ENCODE peak calls at places on chromosomes 13 and 19, in four cellular contexts. One of them, this sample, is unnamed.

GRCh38 chr19:12784394-12784870 is 6.9 kb upstream of the JUNB start:
- DNase-seq in stimulated activated CD4-positive, alpha-beta T cell treated with anti-CD3 and anti-CD28 coated beads, TNF-alpha, amount 100 ng/mL, for 4 hours: no peak
- DNase-seq in cortex of kidney: no peak
- DNase-seq in hypothalamus: no peak
- DNase-seq in this sample: no peak

GRCh38 chr19:7434391-7434790 is 54.4 kb downstream of the PEX11G start:
- DNase-seq in stimulated activated CD4-positive, alpha-beta T cell treated with anti-CD3 and anti-CD28 coated beads, TNF-alpha, amount 100 ng/mL, for 4 hours: no peak
- DNase-seq in cortex of kidney: no peak
- DNase-seq in hypothalamus: no peak
- DNase-seq in this sample: no peak

GRCh38 chr19:47315125-47315821 is 5.6 kb downstream of the C5AR1 start:
- DNase-seq in stimulated activated CD4-positive, alpha-beta T cell treated with anti-CD3 and anti-CD28 coated beads, TNF-alpha, amount 100 ng/mL, for 4 hours: peak
- DNase-seq in cortex of kidney: no peak
- DNase-seq in hypothalamus: peak
- DNase-seq in this sample: no peak

GRCh38 chr19:5809053-5809452 is 4.2 kb downstream of the NRTN start:
- DNase-seq in stimulated activated CD4-positive, alpha-beta T cell treated with anti-CD3 and anti-CD28 coated beads, TNF-alpha, amount 100 ng/mL, for 4 hours: no peak
- DNase-seq in cortex of kidney: no peak
- DNase-seq in hypothalamus: no peak
- DNase-seq in this sample: no peak

GRCh38 chr19:2986951-2987491 is 9.7 kb downstream of the TLE6 start:
- DNase-seq in stimulated activated CD4-positive, alpha-beta T cell treated with anti-CD3 and anti-CD28 coated beads, TNF-alpha, amount 100 ng/mL, for 4 hours: no peak
- DNase-seq in cortex of kidney: no peak
- DNase-seq in hypothalamus: no peak
- DNase-seq in this sample: no peak

GRCh38 chr13:43348397-43348796 is 325.0 kb downstream of the DNAJC15 start:
- DNase-seq in stimulated activated CD4-positive, alpha-beta T cell treated with anti-CD3 and anti-CD28 coated beads, TNF-alpha, amount 100 ng/mL, for 4 hours: no peak
- DNase-seq in cortex of kidney: no peak
- DNase-seq in hypothalamus: no peak
- DNase-seq in this sample: no peak

GRCh38 chr13:106378263-106378662 is 157.2 kb downstream of the EFNB2 start:
- DNase-seq in stimulated activated CD4-positive, alpha-beta T cell treated with anti-CD3 and anti-CD28 coated beads, TNF-alpha, amount 100 ng/mL, for 4 hours: no peak
- DNase-seq in cortex of kidney: no peak
- DNase-seq in hypothalamus: no peak
- DNase-seq in this sample: no peak

GRCh38 chr19:19170053-19170945 is at the start of gene MEF2B:
- DNase-seq in stimulated activated CD4-positive, alpha-beta T cell treated with anti-CD3 and anti-CD28 coated beads, TNF-alpha, amount 100 ng/mL, for 4 hours: peak
- DNase-seq in cortex of kidney: no peak
- DNase-seq in hypothalamus: no peak
- DNase-seq in this sample: peak

GRCh38 chr19:3722443-3723109 is 14.4 kb downstream of the TJP3 start:
- DNase-seq in stimulated activated CD4-positive, alpha-beta T cell treated with anti-CD3 and anti-CD28 coated beads, TNF-alpha, amount 100 ng/mL, for 4 hours: no peak
- DNase-seq in cortex of kidney: no peak
- DNase-seq in hypothalamus: no peak
- DNase-seq in this sample: no peak

GRCh38 chr13:101127741-101128353 is 288.5 kb downstream of the NALCN start:
- DNase-seq in stimulated activated CD4-positive, alpha-beta T cell treated with anti-CD3 and anti-CD28 coated beads, TNF-alpha, amount 100 ng/mL, for 4 hours: no peak
- DNase-seq in cortex of kidney: no peak
- DNase-seq in hypothalamus: no peak
- DNase-seq in this sample: peak

GRCh38 chr19:11087870-11088507 is 1.3 kb upstream of the LDLR start:
- DNase-seq in stimulated activated CD4-positive, alpha-beta T cell treated with anti-CD3 and anti-CD28 coated beads, TNF-alpha, amount 100 ng/mL, for 4 hours: no peak
- DNase-seq in cortex of kidney: no peak
- DNase-seq in hypothalamus: no peak
- DNase-seq in this sample: no peak

GRCh38 chr19:53311044-53311443 is 22.5 kb upstream of the ZNF845 start:
- DNase-seq in stimulated activated CD4-positive, alpha-beta T cell treated with anti-CD3 and anti-CD28 coated beads, TNF-alpha, amount 100 ng/mL, for 4 hours: no peak
- DNase-seq in cortex of kidney: no peak
- DNase-seq in hypothalamus: no peak
- DNase-seq in this sample: no peak

GRCh38 chr13:77515785-77516184 is 19.7 kb upstream of the SCEL start:
- DNase-seq in stimulated activated CD4-positive, alpha-beta T cell treated with anti-CD3 and anti-CD28 coated beads, TNF-alpha, amount 100 ng/mL, for 4 hours: no peak
- DNase-seq in cortex of kidney: no peak
- DNase-seq in hypothalamus: no peak
- DNase-seq in this sample: no peak

GRCh38 chr19:18541258-18541991 is 1.9 kb downstream of the FKBP8 start:
- DNase-seq in stimulated activated CD4-positive, alpha-beta T cell treated with anti-CD3 and anti-CD28 coated beads, TNF-alpha, amount 100 ng/mL, for 4 hours: no peak
- DNase-seq in cortex of kidney: no peak
- DNase-seq in hypothalamus: no peak
- DNase-seq in this sample: no peak

GRCh38 chr13:22082437-22083100 is 411.7 kb downstream of the FGF9 start:
- DNase-seq in stimulated activated CD4-positive, alpha-beta T cell treated with anti-CD3 and anti-CD28 coated beads, TNF-alpha, amount 100 ng/mL, for 4 hours: no peak
- DNase-seq in cortex of kidney: no peak
- DNase-seq in hypothalamus: no peak
- DNase-seq in this sample: no peak